ENCODE peak calls at places on chromosomes 16 and 17, in eight cellular contexts. C is fibroblast of lung, Q is heart right ventricle, V is AG10803, S is cardiac muscle cell, H is dorsolateral prefrontal cortex, J is mucosa of descending colon, K is adipocyte. I is an unnamed sample.
A peak's percentile ranks its signal among the peaks of the same experiment; 100 is the strongest.

GRCh38 chr16:84985079-84986065 is 26.0 kb downstream of the ZDHHC7 start:
- DNase-seq in K (peak; percentile 86), J (no peak), V (peak; percentile 88), C (peak; percentile 97), S (peak; percentile 71), H (no peak), Q (no peak), I (no peak)

GRCh38 chr17:75762513-75763268 is 2.3 kb downstream of the GALK1 start:
- DNase-seq in S (no peak), J (peak; percentile 50), K (no peak), H (no peak), Q (no peak), C (no peak), V (no peak), I (no peak)

GRCh38 chr16:1820096-1820972 is 6.3 kb downstream of the HAGH start:
- DNase-seq in Q (no peak), C (no peak), K (no peak), V (no peak), S (no peak), J (no peak), H (no peak), I (no peak)

GRCh38 chr17:61139219-61139618 is 260.4 kb upstream of the TBX2 start:
- DNase-seq in Q (no peak), V (peak; percentile 86), H (no peak), J (peak; percentile 57), S (peak; percentile 83), C (peak; percentile 83), K (peak; percentile 64), I (no peak)

GRCh38 chr16:57999366-57999970 is 1.0 kb downstream of the ZNF319 start:
- DNase-seq in K (peak; percentile 42), S (no peak), V (peak; percentile 42), J (no peak), H (no peak), C (peak; percentile 29), Q (no peak), I (no peak)

GRCh38 chr17:42284566-42284965 is 3.7 kb upstream of the STAT5A start:
- DNase-seq in K (no peak), C (no peak), J (no peak), H (no peak), Q (no peak), S (no peak), V (no peak), I (no peak)

GRCh38 chr16:4909825-4910224 is 27.1 kb downstream of the PPL start:
- DNase-seq in J (no peak), H (no peak), S (no peak), K (no peak), C (no peak), V (no peak), Q (no peak), I (no peak)

GRCh38 chr17:77507116-77507885 is 366.5 kb downstream of the SEC14L1 start:
- DNase-seq in S (no peak), J (no peak), K (no peak), Q (no peak), C (no peak), H (no peak), V (no peak), I (no peak)

GRCh38 chr17:15230866-15231265 is 34.3 kb downstream of the PMP22 start:
- DNase-seq in H (no peak), S (no peak), Q (no peak), C (no peak), K (no peak), J (no peak), V (no peak), I (no peak)

GRCh38 chr16:64311241-64311640 is 810.6 kb downstream of the CDH11 start:
- DNase-seq in H (no peak), Q (no peak), J (no peak), S (no peak), K (no peak), V (peak; percentile 26), C (peak; percentile 17), I (no peak)

GRCh38 chr17:8832711-8833352 is 33.7 kb upstream of the MFSD6L start:
- DNase-seq in Q (peak; percentile 31), S (no peak), J (no peak), H (no peak), V (no peak), C (no peak), K (no peak), I (no peak)

GRCh38 chr16:56513972-56514371 is 5.9 kb downstream of the BBS2 start:
- DNase-seq in Q (no peak), J (no peak), K (peak; percentile 75), H (peak; percentile 51), C (peak; percentile 77), S (peak; percentile 73), V (peak; percentile 73), I (peak; percentile 54)

GRCh38 chr16:3641801-3642396 is 12.6 kb upstream of the DNASE1 start:
- DNase-seq in H (no peak), Q (no peak), V (no peak), S (no peak), J (peak; percentile 46), K (no peak), C (no peak), I (no peak)

GRCh38 chr17:40419559-40420331 is 2.0 kb upstream of the TOP2A start:
- DNase-seq in Q (no peak), J (no peak), S (no peak), V (no peak), H (no peak), K (no peak), C (no peak), I (no peak)

DNA sequence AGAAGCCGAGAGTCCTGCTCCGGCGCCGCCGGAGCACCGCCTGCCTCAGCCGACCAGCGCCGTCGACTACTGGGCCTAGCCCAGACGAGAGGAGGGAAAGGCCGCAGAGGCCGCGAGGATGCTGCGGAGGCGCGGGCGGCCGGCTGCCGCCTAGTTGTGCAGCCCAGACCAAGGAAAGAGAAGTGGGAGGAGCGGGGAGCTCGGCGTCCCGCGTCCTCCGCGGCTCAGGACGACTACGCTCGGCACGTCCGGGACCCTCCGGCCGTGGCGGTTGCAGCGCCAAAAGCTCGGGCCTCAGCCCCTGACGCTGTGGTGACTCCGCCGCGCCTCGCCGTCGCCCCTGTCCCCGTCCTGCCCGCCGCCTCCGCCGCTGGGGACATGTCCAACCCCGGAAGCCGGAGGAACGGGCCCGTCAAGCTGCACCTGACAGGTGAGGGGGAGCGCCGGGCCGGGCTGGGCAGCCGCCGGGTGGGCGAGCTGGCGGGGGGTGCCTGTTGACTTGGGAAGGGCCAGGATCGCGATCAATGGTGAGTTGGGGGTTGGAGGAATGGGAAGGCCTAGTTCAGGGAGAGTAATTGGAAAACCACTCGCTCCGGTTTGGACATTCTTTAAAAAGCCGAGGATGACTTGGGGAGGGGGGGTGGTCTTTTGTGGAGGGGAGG is 37.7 kb downstream of the RNF135 start:
- DNase-seq in J (peak; percentile 78), V (peak; percentile 56), K (no peak), S (peak; percentile 79), C (peak; percentile 69), Q (peak; percentile 70), H (peak; percentile 46), I (no peak)
- H3K4me3 ChIP-seq in J (peak overlapping the region; percentile 20), V (peak overlapping the region; percentile 58), K (peak overlapping the region; percentile 80), S (peak overlapping the region; percentile 32), C (peak overlapping the region; percentile 91), Q (peak overlapping the region; percentile 71), H (peak overlapping the region; percentile 84), I (peak overlapping the region; percentile 41)

DNA sequence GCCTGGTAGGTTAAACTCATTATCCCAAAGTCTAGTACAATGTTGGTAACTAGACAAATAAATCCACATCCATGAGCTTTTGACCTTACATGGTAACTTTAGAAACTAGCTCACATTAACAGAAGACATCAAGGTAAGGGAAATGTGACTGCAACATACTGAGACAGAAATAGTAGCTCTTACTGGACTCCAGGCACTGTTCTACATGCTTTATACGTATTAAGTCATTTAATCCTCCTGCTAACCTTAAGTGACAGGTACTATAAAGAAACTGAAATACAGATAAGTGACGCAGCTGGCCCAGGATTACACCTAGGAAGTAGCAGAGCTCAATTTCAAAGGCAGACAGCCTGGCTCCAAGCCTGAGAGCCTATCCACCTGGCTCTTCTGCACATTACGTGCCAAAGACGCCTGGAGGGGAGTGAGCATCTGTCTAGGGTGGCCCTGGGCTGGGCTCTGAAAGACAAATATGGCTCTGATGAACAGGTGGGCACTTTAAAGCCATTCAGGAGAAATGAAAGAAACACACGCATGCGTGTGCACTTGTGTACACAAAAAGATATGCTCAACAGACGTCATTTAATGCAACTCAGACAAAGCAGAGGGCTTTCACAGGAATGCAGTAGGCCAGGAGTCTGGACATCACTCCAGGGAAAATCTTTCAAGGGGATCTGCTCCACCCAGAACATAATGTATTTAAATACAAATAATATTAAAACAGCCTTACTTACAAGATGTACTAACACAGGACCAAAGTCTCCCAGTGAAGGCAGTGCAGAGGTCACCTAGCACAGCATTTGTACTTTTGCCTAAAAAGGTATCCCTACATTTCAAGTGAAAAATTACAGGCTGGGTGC is 4.4 kb downstream of the ZC3H7A start:
- DNase-seq in Q (no peak), V (no peak), H (no peak), K (no peak), C (no peak), J (no peak), S (no peak), I (no peak)
- H3K4me3 ChIP-seq in Q (no peak overlapping the region), V (no peak overlapping the region), H (no peak overlapping the region), K (no peak overlapping the region), C (no peak overlapping the region), J (peak overlapping the region; percentile 3), S (no peak overlapping the region), I (no peak overlapping the region)

DNA sequence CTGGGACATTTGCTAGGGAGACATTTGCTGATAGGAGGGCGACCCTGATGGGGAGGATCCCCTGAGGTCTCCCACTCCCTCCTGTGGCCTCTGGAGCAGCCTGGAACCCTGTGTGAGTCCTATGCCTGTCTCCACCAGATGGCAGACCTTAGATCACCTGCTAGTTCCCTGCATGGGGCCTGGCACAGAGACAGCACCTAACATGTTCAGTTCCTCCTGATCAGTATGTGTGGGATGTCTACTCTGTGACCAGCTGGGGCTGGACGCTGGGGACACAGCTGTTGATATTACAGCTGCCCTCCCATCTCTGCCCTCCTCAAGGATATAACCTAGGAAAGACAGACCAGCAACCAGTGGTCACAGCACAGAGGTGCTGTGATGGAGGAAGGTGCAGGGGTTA is 1.1 kb upstream of the ADCY7 start:
- DNase-seq in Q (no peak), V (no peak), J (peak; percentile 48), H (no peak), K (no peak), C (no peak), S (no peak), I (no peak)
- H3K4me3 ChIP-seq in Q (no peak overlapping the region), V (no peak overlapping the region), J (no peak overlapping the region), H (no peak overlapping the region), K (no peak overlapping the region), C (no peak overlapping the region), S (no peak overlapping the region), I (no peak overlapping the region)

GRCh38 chr17:47993031-47993546 is 22.2 kb downstream of the CDK5RAP3 start:
- DNase-seq in S (no peak), H (no peak), C (no peak), Q (no peak), J (no peak), V (no peak), K (no peak), I (no peak)

GRCh38 chr17:47989700-47990099 is 18.8 kb downstream of the CDK5RAP3 start:
- DNase-seq in H (no peak), K (no peak), Q (no peak), J (no peak), V (no peak), S (no peak), C (no peak), I (no peak)

GRCh38 chr17:47989159-47989558 is 18.2 kb downstream of the CDK5RAP3 start:
- DNase-seq in K (no peak), H (no peak), V (no peak), Q (no peak), C (no peak), S (no peak), J (no peak), I (no peak)

GRCh38 chr17:47993964-47994363 is 23.1 kb downstream of the CDK5RAP3 start:
- DNase-seq in C (no peak), H (no peak), S (no peak), K (no peak), J (no peak), Q (no peak), V (no peak), I (no peak)

GRCh38 chr17:47990962-47991731 is 20.2 kb downstream of the CDK5RAP3 start:
- DNase-seq in S (no peak), K (no peak), Q (no peak), H (no peak), C (peak; percentile 32), V (peak; percentile 43), J (no peak), I (no peak)
- H3K4me3 ChIP-seq in S (no peak overlapping the region), K (no peak overlapping the region), Q (no peak overlapping the region), H (no peak overlapping the region), C (no peak overlapping the region), V (no peak overlapping the region), J (no peak overlapping the region), I (no peak overlapping the region)